ENCODE peak calls at places on chromosome 3, in five cellular contexts. M is transverse colon; F is activated CD8-positive, alpha-beta T cell treated with anti-CD3 and anti-CD28 coated beads for 36 hours; B is GM10248; T is psoas muscle. S is an unnamed sample.

GRCh38 chr3:114214542-114215341 is 22.6 kb downstream of the ZNF80 start:
- DNase-seq in M (no peak), F (peak; percentile 66), B (no peak), T (no peak), S (no peak)

GRCh38 chr3:66740260-66740659 is 239.4 kb upstream of the LRIG1 start:
- DNase-seq in M (no peak), F (no peak), B (no peak), T (no peak), S (no peak)

GRCh38 chr3:33439421-33440327 is 531 bp downstream of the UBP1 start:
- DNase-seq in M (peak; percentile 56), F (peak; percentile 64), B (peak; percentile 70), T (no peak), S (peak; percentile 55)

GRCh38 chr3:11643212-11644087 is at the start of gene VGLL4:
- DNase-seq in M (peak; percentile 86), F (peak; percentile 82), B (peak; percentile 74), T (peak; percentile 94), S (peak; percentile 88)

GRCh38 chr3:73270839-73271483 is 209.5 kb downstream of the EBLN2 start:
- DNase-seq in M (no peak), F (no peak), B (no peak), T (peak; percentile 52), S (no peak)

GRCh38 chr3:189735913-189736312 is 104.7 kb downstream of the TP63 start:
- DNase-seq in M (no peak), F (no peak), B (no peak), T (no peak), S (no peak)

GRCh38 chr3:31882431-31882830 is 98.6 kb downstream of the OSBPL10 start:
- DNase-seq in M (no peak), F (no peak), B (no peak), T (no peak), S (no peak)

GRCh38 chr3:16667633-16668032 is 62.4 kb upstream of the DAZL start:
- DNase-seq in M (no peak), F (no peak), B (no peak), T (no peak), S (no peak)

GRCh38 chr3:37174532-37175126 is at the start of gene LRRFIP2:
- DNase-seq in M (no peak), F (peak; percentile 49), B (peak; percentile 29), T (no peak), S (no peak)

GRCh38 chr3:156681003-156681402 is 6.6 kb downstream of the TIPARP start:
- DNase-seq in M (peak; percentile 28), F (no peak), B (no peak), T (no peak), S (peak; percentile 13)

GRCh38 chr3:21540265-21540664 is 210.7 kb downstream of the ZNF385D start:
- DNase-seq in M (no peak), F (no peak), B (no peak), T (no peak), S (no peak)

GRCh38 chr3:94028093-94028837 is at the start of gene STX19:
- DNase-seq in M (no peak), F (no peak), B (no peak), T (no peak), S (no peak)

GRCh38 chr3:183377307-183377959 is 51.0 kb downstream of the MCF2L2 start:
- DNase-seq in M (no peak), F (no peak), B (no peak), T (no peak), S (no peak)

GRCh38 chr3:53518495-53518981 is 24.1 kb downstream of the CACNA1D start:
- DNase-seq in M (no peak), F (no peak), B (no peak), T (no peak), S (no peak)

GRCh38 chr3:14412831-14413380 is 10.5 kb downstream of the SLC6A6 start:
- DNase-seq in M (no peak), F (no peak), B (no peak), T (no peak), S (no peak)

GRCh38 chr3:23968467-23969184 is 23.5 kb downstream of the NR1D2 start:
- DNase-seq in M (no peak), F (no peak), B (no peak), T (peak; percentile 55), S (no peak)

DNA sequence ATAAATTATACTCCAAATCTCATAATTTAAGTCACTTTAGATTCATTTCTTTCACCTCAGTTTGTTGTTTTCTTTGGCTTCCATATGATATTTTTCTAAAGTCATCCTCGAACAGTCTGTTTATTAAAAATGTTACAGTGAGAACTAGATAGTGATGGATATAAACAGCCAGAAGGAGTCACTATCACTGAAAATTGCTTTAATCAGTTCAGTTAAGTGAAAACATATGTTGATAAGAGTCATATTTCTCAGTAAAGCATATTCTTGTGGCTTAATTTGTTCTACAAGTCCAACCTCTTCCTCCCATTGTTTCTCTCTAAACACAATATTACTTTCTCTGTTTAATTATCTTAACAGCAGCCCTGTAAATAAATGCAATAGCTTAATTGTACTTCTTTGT is 427.5 kb upstream of the ALCAM start:
- DNase-seq in M (no peak), F (no peak), B (no peak), T (no peak), S (no peak)
- TF ChIP-seq CTCF in M (no peak), F (no peak), B (no peak), T (no peak), S (no peak)

DNA sequence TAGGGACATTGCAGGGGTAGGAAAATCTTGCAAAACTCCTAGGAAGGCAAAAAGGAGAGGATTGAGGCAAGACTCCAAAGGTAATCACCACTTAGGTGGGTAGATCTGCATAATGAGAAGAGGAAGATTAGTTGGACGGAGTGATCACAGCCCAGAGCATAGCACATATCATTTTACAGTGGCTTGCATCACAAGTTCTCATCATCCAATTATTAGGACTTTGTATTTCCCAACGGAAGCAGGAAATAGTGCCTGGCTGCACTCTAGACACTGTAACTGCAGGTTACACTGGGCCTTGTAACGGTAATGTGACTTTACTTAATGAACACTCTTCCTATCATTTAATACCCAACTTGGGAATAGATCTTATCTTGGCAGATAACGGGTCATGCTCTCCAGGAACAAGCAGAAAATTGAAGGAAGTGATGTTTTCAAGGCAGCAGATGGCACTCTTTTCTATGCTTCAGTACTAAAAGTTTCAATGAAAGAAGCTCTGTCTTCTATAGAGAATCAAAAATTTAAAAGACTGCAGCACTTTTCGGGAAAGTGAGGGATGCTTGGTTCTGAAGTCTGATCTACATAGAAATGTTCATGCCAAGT is 101.9 kb upstream of the KCNMB2 start:
- DNase-seq in M (no peak), F (no peak), B (no peak), T (no peak), S (no peak)
- TF ChIP-seq CTCF in M (no peak), F (no peak), B (peak; percentile 34), T (peak; percentile 3), S (no peak)

DNA sequence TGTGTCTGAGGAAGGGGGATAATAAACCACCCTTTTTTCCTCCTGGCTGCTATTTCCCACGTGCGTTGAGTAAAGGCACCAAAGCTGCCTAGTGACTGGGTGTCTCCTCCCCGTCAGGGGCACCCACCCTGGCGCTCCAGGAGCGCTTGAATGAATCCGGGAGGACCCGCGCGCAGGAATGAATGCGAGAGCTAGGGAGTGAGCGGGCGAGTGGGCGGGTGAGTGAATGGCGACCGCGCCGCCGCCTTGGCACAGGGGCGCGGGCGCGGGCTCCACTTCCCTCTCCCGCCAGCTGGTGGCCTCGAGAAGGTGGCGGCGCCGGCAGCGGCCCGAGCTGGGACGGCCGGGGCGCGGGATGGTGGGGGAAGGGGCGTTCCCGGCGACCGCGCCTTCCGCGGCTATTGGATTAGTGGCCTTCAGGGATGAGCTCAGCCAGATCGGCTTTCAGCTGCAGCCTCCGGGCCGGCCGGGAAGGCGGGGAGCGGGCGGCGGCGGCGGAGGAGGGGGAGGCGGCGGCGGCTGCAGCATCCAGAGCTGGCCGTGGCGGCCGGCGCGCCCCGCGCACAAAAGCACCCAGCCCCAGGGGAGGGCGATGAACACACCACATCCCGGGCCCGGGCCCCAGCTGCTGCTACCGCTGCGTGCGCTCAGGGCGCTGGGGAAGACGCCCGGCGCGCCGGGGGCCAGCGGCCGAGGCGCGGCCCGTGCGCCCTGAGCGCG is at the start of gene SPSB4:
- DNase-seq in M (peak; percentile 21), F (peak; percentile 54), B (no peak), T (peak; percentile 93), S (peak; percentile 72)
- TF ChIP-seq CTCF in M (peak; percentile 27), F (peak; percentile 54), B (no peak), T (peak; percentile 63), S (peak; percentile 25)

GRCh38 chr3:161366067-161366466 is 5.2 kb downstream of the SPTSSB start:
- DNase-seq in M (no peak), F (no peak), B (no peak), T (no peak), S (no peak)

GRCh38 chr3:161372321-161373260 is 1.3 kb upstream of the SPTSSB start:
- DNase-seq in M (no peak), F (peak; percentile 42), B (peak; percentile 31), T (peak; percentile 50), S (peak; percentile 43)

GRCh38 chr3:161369531-161369930 is 1.8 kb downstream of the SPTSSB start:
- DNase-seq in M (no peak), F (peak; percentile 3), B (no peak), T (no peak), S (no peak)

GRCh38 chr3:161371441-161372320 is at the start of gene SPTSSB:
- DNase-seq in M (peak; percentile 15), F (peak; percentile 64), B (peak; percentile 47), T (peak; percentile 48), S (peak; percentile 56)
- TF ChIP-seq CTCF in M (no peak), F (no peak), B (no peak), T (no peak), S (no peak)

GRCh38 chr3:9794400-9794799 is 1.5 kb downstream of the ARPC4 start:
- DNase-seq in M (no peak), F (no peak), B (no peak), T (no peak), S (no peak)

GRCh38 chr3:9797196-9797945 is 4.5 kb downstream of the ARPC4 start:
- DNase-seq in M (no peak), F (no peak), B (no peak), T (no peak), S (no peak)

GRCh38 chr3:9792405-9793160 is at the start of the genes ARPC4 and TADA3:
- DNase-seq in M (peak; percentile 94), F (peak; percentile 95), B (peak; percentile 94), T (peak; percentile 96), S (peak; percentile 87)

GRCh38 chr3:9793161-9793781 is 389 bp downstream of the ARPC4 start:
- DNase-seq in M (peak; percentile 57), F (peak; percentile 44), B (no peak), T (peak; percentile 63), S (peak; percentile 17)

DNA sequence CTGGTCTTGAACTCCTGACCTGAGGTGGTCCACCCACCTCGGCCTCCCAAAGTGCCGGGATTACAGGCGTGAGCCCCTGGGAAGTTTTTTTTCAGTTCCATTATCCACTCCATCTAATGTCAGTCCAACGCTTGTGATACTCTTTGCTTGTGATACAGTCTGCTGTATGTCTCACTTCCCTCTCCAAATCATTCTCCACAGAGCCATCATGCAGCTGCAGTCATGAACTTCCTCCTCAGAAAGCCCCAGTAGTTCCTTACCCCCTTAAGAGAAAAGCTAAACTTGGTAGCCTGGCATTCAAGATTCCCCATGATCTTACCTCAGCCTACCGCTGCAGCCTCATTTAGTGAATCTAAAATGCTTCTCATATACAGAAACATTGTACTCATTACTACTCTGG is 2.3 kb downstream of the ARPC4 start:
- DNase-seq in M (no peak), F (no peak), B (peak; percentile 43), T (no peak), S (no peak)
- TF ChIP-seq CTCF in M (no peak), F (no peak), B (no peak), T (no peak), S (no peak)